ENCODE peak calls at places on chromosome 2, in ten cellular contexts. X is ascending aorta, K is right lobe of liver, Z is cardiac muscle cell, H is right atrium auricular region, P is uterus, E is GM23338, O is A549, U is thoracic aorta, T is left ventricle myocardium inferior. V is an unnamed sample. For H3K4me1, the result is how much of the 10 kb centered on the place peaks cover.

GRCh38 chr2:7744827-7745226 is 827.6 kb downstream of the RNF144A start:
- DNase-seq in X (no peak), K (no peak), Z (no peak), H (no peak), P (no peak), E (no peak), O (no peak), U (no peak), T (no peak), V (no peak)

GRCh38 chr2:43032248-43032893 is 194.0 kb downstream of the ZFP36L2 start:
- DNase-seq in X (no peak), K (no peak), Z (no peak), H (peak), P (peak), E (no peak), O (no peak), U (no peak), T (peak), V (peak)

GRCh38 chr2:23346029-23346428 is 39.0 kb upstream of the KLHL29 start:
- DNase-seq in X (no peak), K (no peak), Z (no peak), H (no peak), P (no peak), E (no peak), O (no peak), U (no peak), T (no peak), V (no peak)

GRCh38 chr2:9830685-9831410 is 12.4 kb upstream of the TAF1B start:
- DNase-seq in X (no peak), K (no peak), Z (no peak), H (peak), P (no peak), E (no peak), O (no peak), U (no peak), T (no peak), V (no peak)

GRCh38 chr2:55327470-55328230 is 58.6 kb upstream of the MTIF2 start:
- DNase-seq in X (no peak), K (no peak), Z (peak), H (no peak), P (no peak), E (no peak), O (no peak), U (no peak), T (no peak), V (no peak)

GRCh38 chr2:42135381-42136312 is 33.5 kb upstream of the EML4 start:
- DNase-seq in X (no peak), K (no peak), Z (no peak), H (no peak), P (no peak), E (no peak), O (no peak), U (no peak), T (no peak), V (no peak)

GRCh38 chr2:48114256-48114655 is 208.0 kb upstream of the FBXO11 start:
- DNase-seq in X (no peak), K (no peak), Z (no peak), H (no peak), P (no peak), E (no peak), O (peak), U (no peak), T (no peak), V (no peak)

GRCh38 chr2:43223412-43224040 is 2.9 kb downstream of the ZFP36L2 start:
- DNase-seq in X (no peak), K (no peak), Z (no peak), H (no peak), P (no peak), E (no peak), O (no peak), U (no peak), T (no peak), V (no peak)

GRCh38 chr2:100243671-100244030 is 78.7 kb downstream of the LONRF2 start:
- DNase-seq in X (no peak), K (no peak), Z (no peak), H (no peak), P (no peak), E (no peak), O (no peak), U (no peak), T (no peak), V (no peak)
- H3K4me1 ChIP-seq in X (under half), K (under half), Z (under half), H (under half), P (under half), E (under half), O (under half), U (under half), T (under half), V (under half)

GRCh38 chr2:136322436-136322835 is 204.5 kb upstream of the CXCR4 start:
- DNase-seq in X (no peak), K (no peak), Z (no peak), H (no peak), P (no peak), E (no peak), O (no peak), U (no peak), T (no peak), V (no peak)
- H3K4me1 ChIP-seq in X (under half), K (under half), Z (under half), H (under half), P (under half), E (under half), O (under half), U (under half), T (under half), V (under half)

DNA sequence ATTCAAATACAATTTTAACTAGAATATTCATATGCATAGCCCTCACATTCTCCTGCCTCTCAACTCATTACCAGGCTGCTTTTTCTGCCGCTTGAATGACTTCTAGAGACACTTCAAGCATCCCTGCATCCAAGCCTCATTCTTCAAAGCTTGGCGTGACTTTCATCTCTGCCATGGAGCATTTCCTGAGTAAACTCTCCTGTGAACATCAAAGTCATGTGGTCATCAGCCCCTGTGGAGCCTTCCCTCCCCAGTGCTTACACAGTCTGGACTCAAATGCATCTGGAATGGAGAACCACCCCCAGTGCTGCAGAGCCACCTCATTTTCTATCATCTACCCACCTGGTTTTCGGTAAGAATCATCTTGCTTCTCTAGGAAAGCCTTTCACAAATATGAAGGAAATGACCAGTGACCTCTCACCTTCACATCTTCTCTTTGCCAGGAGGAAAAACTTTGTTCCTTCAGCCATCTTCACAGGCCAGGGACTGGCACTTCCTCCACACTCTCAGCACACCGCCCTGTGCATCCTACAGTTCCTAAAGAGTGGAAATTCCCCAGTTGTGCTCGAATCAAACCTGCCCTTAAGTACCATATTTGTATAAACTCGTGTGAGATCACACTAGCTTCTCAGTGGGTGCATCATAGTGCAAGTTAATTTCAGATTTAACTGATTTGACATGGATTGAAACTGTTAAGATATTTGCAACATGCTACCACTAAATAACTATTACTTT is 116.4 kb downstream of the COL6A3 start:
- DNase-seq in X (no peak), K (no peak), Z (no peak), H (no peak), P (no peak), E (no peak), O (no peak), U (no peak), T (no peak), V (no peak)
- H3K4me1 ChIP-seq in X (under half), K (under half), Z (under half), H (under half), P (under half), E (under half), O (under half), U (under half), T (under half), V (under half)

GRCh38 chr2:203803046-203803429 is 64.5 kb upstream of the CTLA4 start:
- DNase-seq in X (no peak), K (no peak), Z (no peak), H (no peak), P (no peak), E (no peak), O (no peak), U (no peak), T (no peak), V (no peak)

GRCh38 chr2:203802277-203803045 is 65.1 kb upstream of the CTLA4 start:
- DNase-seq in X (no peak), K (no peak), Z (no peak), H (no peak), P (no peak), E (no peak), O (no peak), U (no peak), T (no peak), V (no peak)

GRCh38 chr2:203798296-203799157 is 69.0 kb upstream of the CTLA4 start:
- DNase-seq in X (no peak), K (no peak), Z (no peak), H (no peak), P (no peak), E (no peak), O (no peak), U (no peak), T (no peak), V (no peak)

GRCh38 chr2:203799905-203800304 is 67.7 kb upstream of the CTLA4 start:
- DNase-seq in X (no peak), K (no peak), Z (no peak), H (no peak), P (no peak), E (no peak), O (no peak), U (no peak), T (no peak), V (no peak)

DNA sequence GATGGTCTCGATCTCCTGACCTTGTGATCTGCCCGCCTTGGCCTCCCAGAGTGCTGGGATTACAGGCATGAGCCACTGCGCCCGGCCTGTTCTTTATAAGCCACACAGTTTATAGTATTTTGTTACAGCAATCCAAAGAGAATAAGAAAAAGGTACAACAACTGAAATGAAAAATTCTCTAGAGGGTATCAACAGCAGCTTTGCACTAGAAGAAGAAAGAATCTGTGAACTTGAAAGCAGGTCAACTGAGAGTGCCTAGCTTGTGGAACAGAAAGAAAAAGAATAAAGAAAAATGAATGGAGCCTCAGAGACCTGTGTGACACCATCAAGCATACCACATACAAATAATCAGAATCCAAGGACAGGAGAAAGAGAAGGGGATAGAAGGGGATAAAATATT is 66.8 kb upstream of the CTLA4 start:
- DNase-seq in X (no peak), K (no peak), Z (no peak), H (no peak), P (no peak), E (no peak), O (no peak), U (no peak), T (no peak), V (no peak)
- H3K4me1 ChIP-seq in X (under half), K (under half), Z (under half), H (under half), P (under half), E (under half), O (under half), U (under half), T (under half), V (under half)

GRCh38 chr2:211361383-211361782 is 805.0 kb downstream of the CPS1 start:
- DNase-seq in X (no peak), K (no peak), Z (no peak), H (no peak), P (no peak), E (peak), O (no peak), U (no peak), T (no peak), V (no peak)

GRCh38 chr2:211368467-211368866 is 812.1 kb downstream of the CPS1 start:
- DNase-seq in X (no peak), K (no peak), Z (peak), H (no peak), P (no peak), E (no peak), O (no peak), U (no peak), T (no peak), V (no peak)

GRCh38 chr2:211367711-211368110 is 811.3 kb downstream of the CPS1 start:
- DNase-seq in X (no peak), K (no peak), Z (no peak), H (no peak), P (no peak), E (no peak), O (no peak), U (no peak), T (no peak), V (no peak)

GRCh38 chr2:211367252-211367651 is 810.9 kb downstream of the CPS1 start:
- DNase-seq in X (no peak), K (no peak), Z (no peak), H (no peak), P (no peak), E (no peak), O (no peak), U (no peak), T (no peak), V (no peak)

GRCh38 chr2:211364911-211365310 is 808.5 kb downstream of the CPS1 start:
- DNase-seq in X (no peak), K (no peak), Z (no peak), H (no peak), P (no peak), E (no peak), O (no peak), U (no peak), T (no peak), V (no peak)
- H3K4me1 ChIP-seq in X (under half), K (under half), Z (under half), H (under half), P (under half), E (half or more), O (under half), U (under half), T (under half), V (under half)